ENCODE peak calls at places on chromosomes 12 and 14, in four cellular contexts. Y is ovary, F is AG09309, Q is choroid plexus epithelial cell. Z is an unnamed sample.

GRCh38 chr14:99245541-99246511 is 26.2 kb downstream of the BCL11B start:
- DNase-seq in Y (no peak), F (no peak), Q (no peak), Z (no peak)

GRCh38 chr12:113980537-113981337 is 14.6 kb upstream of the RBM19 start:
- DNase-seq in Q (peak), F (peak), Y (no peak), Z (no peak)

GRCh38 chr14:95286649-95287048 is 33.1 kb downstream of the CLMN start:
- DNase-seq in Y (no peak), Q (no peak), F (no peak), Z (no peak)

GRCh38 chr12:93361159-93361919 is 16.4 kb upstream of the NUDT4 start:
- DNase-seq in Q (no peak), F (peak), Y (no peak), Z (peak)

GRCh38 chr12:76143343-76144252 is 59.1 kb upstream of the NAP1L1 start:
- DNase-seq in Y (no peak), F (no peak), Q (no peak), Z (no peak)

GRCh38 chr12:101204598-101205304 is 5.3 kb downstream of the SLC5A8 start:
- DNase-seq in Y (no peak), Q (no peak), F (no peak), Z (no peak)

GRCh38 chr12:54641554-54641953 is 6.6 kb downstream of the DCD start:
- DNase-seq in Q (no peak), Y (no peak), F (no peak), Z (no peak)

GRCh38 chr12:30026621-30027234 is 243.0 kb upstream of the TMTC1 start:
- DNase-seq in Y (no peak), Q (peak), F (peak), Z (no peak)

GRCh38 chr14:103401223-103402214 is 16.3 kb downstream of the MARK3 start:
- DNase-seq in Y (no peak), F (no peak), Q (peak), Z (no peak)

GRCh38 chr12:79296128-79296527 is 394.6 kb downstream of the PAWR start:
- DNase-seq in F (no peak), Q (no peak), Y (no peak), Z (no peak)

GRCh38 chr12:128969480-128970055 is 116.3 kb downstream of the GLT1D1 start:
- DNase-seq in Y (no peak), F (no peak), Q (peak), Z (no peak)

GRCh38 chr12:131202592-131203378 is 249.1 kb downstream of the ADGRD1 start:
- DNase-seq in Q (no peak), F (no peak), Y (no peak), Z (no peak)

GRCh38 chr14:50082308-50082742 is 34.0 kb downstream of the VCPKMT start:
- DNase-seq in Y (no peak), F (no peak), Q (no peak), Z (no peak)

GRCh38 chr12:56487448-56488040 is 417 bp downstream of the GLS2 start:
- DNase-seq in F (no peak), Q (peak), Y (peak), Z (peak)

GRCh38 chr12:51326762-51327439 is 2.9 kb upstream of the BIN2 start:
- DNase-seq in Y (no peak), Q (peak), F (peak), Z (peak)

GRCh38 chr14:93655078-93655750 is 133.1 kb downstream of the PRIMA1 start:
- DNase-seq in Q (peak), Y (peak), F (peak), Z (peak)

GRCh38 chr14:71651228-71651627 is 281.0 kb upstream of the RGS6 start:
- DNase-seq in F (peak), Y (peak), Q (peak), Z (peak)

GRCh38 chr12:113271853-113272561 is 50.7 kb downstream of the TPCN1 start:
- DNase-seq in Y (peak), Q (peak), F (peak), Z (peak)

GRCh38 chr14:75094896-75095295 is 25.5 kb downstream of the ZC2HC1C start:
- DNase-seq in Q (no peak), F (peak), Y (no peak), Z (no peak)

GRCh38 chr12:39692258-39692853 is 72.8 kb upstream of the ABCD2 start:
- DNase-seq in F (no peak), Q (peak), Y (no peak), Z (no peak)

GRCh38 chr12:59734371-59734770 is 138.5 kb downstream of the SLC16A7 start:
- DNase-seq in Q (no peak), Y (no peak), F (no peak), Z (no peak)

GRCh38 chr14:102965282-102965681 is 42.8 kb downstream of the AMN start:
- DNase-seq in F (no peak), Q (peak), Y (no peak), Z (no peak)

GRCh38 chr12:90585640-90586304 is 369.2 kb downstream of the CCER1 start:
- DNase-seq in F (no peak), Q (no peak), Y (no peak), Z (no peak)

GRCh38 chr12:79933580-79934264 is 1.2 kb downstream of the PPP1R12A start:
- DNase-seq in Q (peak), F (no peak), Y (no peak), Z (no peak)

GRCh38 chr12:75623631-75624118 is 112.3 kb upstream of the KRR1 start:
- DNase-seq in F (no peak), Q (peak), Y (no peak), Z (no peak)

GRCh38 chr14:93936245-93936644 is 9.1 kb downstream of the FAM181A start:
- DNase-seq in Q (peak), F (no peak), Y (no peak), Z (no peak)

GRCh38 chr14:98385851-98386250 is 886.1 kb downstream of the BCL11B start:
- DNase-seq in Y (no peak), F (no peak), Q (no peak), Z (no peak)

DNA sequence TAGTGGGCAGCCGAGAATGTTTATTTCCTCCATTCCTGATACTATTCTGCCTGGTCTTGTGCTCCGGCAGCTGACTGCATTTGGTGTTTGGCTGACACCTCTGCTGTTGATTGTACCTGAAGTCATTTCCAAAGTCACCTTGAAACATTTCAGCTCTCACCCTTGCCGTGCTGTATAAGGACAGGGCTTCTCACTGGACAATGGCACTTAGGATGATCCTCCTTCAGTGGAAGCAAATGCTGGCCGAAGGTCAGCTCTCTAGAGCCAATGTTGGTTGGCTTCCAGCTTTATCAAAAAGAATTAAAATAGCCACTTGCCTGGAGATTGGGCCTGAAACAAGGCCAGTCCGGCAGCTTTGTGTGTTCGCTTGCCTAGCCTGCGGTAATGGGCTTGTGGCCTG is 44.0 kb downstream of the ACACB start:
- DNase-seq in Q (no peak), F (no peak), Y (no peak), Z (peak)
- H3K4me3 ChIP-seq in Q (no peak), F (no peak), Y (no peak), Z (no peak)

GRCh38 chr12:22173154-22173553 is 127.1 kb downstream of the CMAS start:
- DNase-seq in Y (no peak), Q (no peak), F (no peak), Z (no peak)
- TF ChIP-seq CTCF in Y (no peak), Q (no peak), F (no peak), Z (no peak)

GRCh38 chr12:81758421-81759214 is 532 bp downstream of the PPFIA2 start:
- DNase-seq in Y (no peak), Q (peak), F (no peak), Z (peak)
- H3K4me3 ChIP-seq in Y (peak), Q (peak), F (peak), Z (peak)

GRCh38 chr12:18103624-18104023 is 13.6 kb upstream of the RERGL start:
- DNase-seq in Y (no peak), F (no peak), Q (no peak), Z (no peak)

DNA sequence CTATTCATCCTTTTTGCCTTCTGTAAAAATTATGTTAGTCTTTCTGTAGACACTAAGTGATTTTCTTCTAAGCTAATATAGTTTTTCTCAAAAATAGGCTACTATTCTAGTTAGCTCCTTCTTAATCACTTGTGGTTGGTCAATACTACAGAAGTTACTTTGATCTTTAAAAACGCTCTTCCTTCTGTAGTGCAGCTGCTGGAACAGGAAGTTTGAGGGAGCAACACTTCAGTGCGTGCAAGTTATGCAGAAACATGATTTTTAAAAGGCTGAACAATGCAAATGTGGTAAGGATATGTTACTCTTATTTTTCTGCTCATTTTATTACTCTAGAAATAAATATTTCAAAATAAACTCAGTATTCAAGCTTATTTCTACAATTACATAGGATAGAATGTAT is 11.1 kb upstream of the RERGL start:
- DNase-seq in Y (no peak), Q (no peak), F (no peak), Z (no peak)
- TF ChIP-seq CTCF in Y (no peak), Q (no peak), F (no peak), Z (no peak)

GRCh38 chr12:1690578-1691122 is at the start of gene ADIPOR2:
- DNase-seq in Y (peak), Q (peak), F (peak), Z (peak)

GRCh38 chr12:1691123-1692007 is 495 bp downstream of the ADIPOR2 start:
- DNase-seq in Y (peak), F (no peak), Q (peak), Z (peak)

GRCh38 chr12:1695836-1696670 is 5.2 kb downstream of the ADIPOR2 start:
- DNase-seq in F (no peak), Q (no peak), Y (no peak), Z (no peak)

GRCh38 chr12:1692895-1693294 is 2.0 kb downstream of the ADIPOR2 start:
- DNase-seq in Q (no peak), Y (no peak), F (no peak), Z (no peak)

DNA sequence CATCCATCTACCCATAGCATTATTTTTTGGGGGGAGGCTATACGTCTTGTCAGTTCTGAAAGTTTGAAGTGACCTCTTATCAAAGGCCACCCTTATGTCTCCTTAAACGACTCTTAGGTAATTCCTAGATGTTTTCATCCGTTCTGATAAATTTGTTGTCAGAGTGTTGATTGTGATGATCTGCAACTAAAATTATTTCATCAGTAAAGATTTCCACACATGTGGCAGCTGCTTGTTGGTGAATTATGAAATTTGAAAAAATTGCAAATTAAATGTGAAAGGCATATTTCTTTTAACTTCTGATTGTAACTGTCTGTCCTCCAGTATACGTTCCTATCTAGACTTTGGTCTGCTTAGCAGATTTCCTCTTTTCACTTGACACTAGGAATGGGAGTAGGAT is 1.4 kb downstream of the ADIPOR2 start:
- DNase-seq in Y (no peak), F (no peak), Q (no peak), Z (no peak)
- H3K4me3 ChIP-seq in Y (peak), F (peak), Q (peak), Z (peak)

GRCh38 chr14:35444104-35444503 is 39.6 kb upstream of the NFKBIA start:
- DNase-seq in Y (no peak), F (no peak), Q (no peak), Z (no peak)

GRCh38 chr14:35435177-35435576 is 30.6 kb upstream of the NFKBIA start:
- DNase-seq in Y (no peak), Q (peak), F (no peak), Z (no peak)

GRCh38 chr14:35441160-35441559 is 36.6 kb upstream of the NFKBIA start:
- DNase-seq in Q (no peak), Y (no peak), F (no peak), Z (no peak)

DNA sequence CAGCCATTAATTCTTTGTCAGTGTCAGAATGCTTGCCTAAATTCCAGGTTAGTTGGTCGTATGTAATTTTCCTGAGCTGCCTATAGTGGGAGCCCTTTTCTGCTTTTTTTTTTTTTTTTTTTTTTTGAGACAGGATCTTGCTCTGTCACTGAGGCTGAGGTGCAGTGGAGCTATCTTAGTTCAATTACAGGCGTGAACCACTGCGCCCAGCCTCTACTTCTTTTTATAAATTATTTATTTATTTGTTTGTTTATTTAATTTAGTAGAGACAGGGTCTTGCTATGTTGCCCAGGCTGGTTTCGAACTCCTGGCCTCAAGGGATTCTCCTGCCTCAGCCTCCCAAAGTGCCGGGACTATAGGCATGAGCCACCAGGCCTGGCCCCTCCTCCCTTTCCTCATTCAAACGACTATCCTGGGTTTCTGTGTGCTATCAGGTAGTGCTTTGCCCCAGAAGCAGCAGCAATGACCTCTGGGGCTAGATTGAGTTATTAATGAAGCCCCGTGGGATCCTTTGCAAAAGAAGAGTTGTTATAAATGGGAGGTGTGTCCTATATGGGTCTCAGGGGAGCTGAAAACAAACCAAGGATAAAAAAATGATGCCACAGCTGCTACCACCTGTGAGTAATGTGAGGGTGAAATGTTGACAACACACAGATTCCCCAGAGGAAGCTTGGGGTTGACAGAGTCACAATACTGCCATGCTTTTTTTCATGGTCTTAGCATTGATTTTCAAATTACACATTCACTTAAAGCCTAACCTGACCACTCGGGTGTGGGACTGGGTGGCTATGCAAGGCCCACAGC is 34.6 kb upstream of the NFKBIA start:
- DNase-seq in Y (no peak), F (no peak), Q (peak), Z (no peak)
- TF ChIP-seq CTCF in Y (no peak), F (peak), Q (peak), Z (peak)

GRCh38 chr14:45686771-45687170 is 433.8 kb upstream of the MIS18BP1 start:
- DNase-seq in Y (no peak), Q (peak), F (no peak), Z (no peak)
- H3K4me3 ChIP-seq in Y (no peak), Q (no peak), F (no peak), Z (no peak)

Z was measured in heart right ventricle.